ENCODE peak calls at places on chromosomes 1 and 21, in seven cellular contexts. H, M, T, U, V, W and O are unnamed samples.
A peak's percentile ranks its signal among the peaks of the same experiment; 100 is the strongest.

GRCh38 chr1:23661887-23662286 is 29.7 kb upstream of the RPL11 start:
- DNase-seq in H (no peak), M (no peak), T (no peak), U (no peak), V (no peak), W (peak; percentile 7), O (no peak)

GRCh38 chr1:208268541-208269337 is 24.6 kb upstream of the PLXNA2 start:
- DNase-seq in H (no peak), M (no peak), T (no peak), U (no peak), V (no peak), W (no peak), O (peak; percentile 82)

GRCh38 chr1:206556047-206556747 is 48.9 kb downstream of the RASSF5 start:
- DNase-seq in H (no peak), M (no peak), T (no peak), U (no peak), V (no peak), W (no peak), O (no peak)

GRCh38 chr21:35635261-35635660 is 425.1 kb downstream of the SETD4 start:
- DNase-seq in H (no peak), M (no peak), T (no peak), U (no peak), V (no peak), W (no peak), O (no peak)

GRCh38 chr1:33296082-33296458 is 24.8 kb downstream of the A3GALT2 start:
- DNase-seq in H (no peak), M (no peak), T (no peak), U (no peak), V (no peak), W (no peak), O (no peak)

GRCh38 chr1:28308750-28309149 is 20.1 kb upstream of the MED18 start:
- DNase-seq in H (no peak), M (no peak), T (no peak), U (no peak), V (no peak), W (no peak), O (no peak)

GRCh38 chr1:236854602-236854978 is 59.5 kb downstream of the MTR start:
- DNase-seq in H (no peak), M (no peak), T (no peak), U (no peak), V (no peak), W (no peak), O (no peak)

GRCh38 chr1:193406901-193407300 is 220.5 kb upstream of the B3GALT2 start:
- DNase-seq in H (no peak), M (no peak), T (no peak), U (no peak), V (no peak), W (peak; percentile 41), O (no peak)

GRCh38 chr1:223224465-223224864 is 81.4 kb upstream of the TLR5 start:
- DNase-seq in H (no peak), M (no peak), T (no peak), U (no peak), V (no peak), W (no peak), O (no peak)

GRCh38 chr1:10790155-10790707 is 6.2 kb downstream of the CASZ1 start:
- DNase-seq in H (no peak), M (no peak), T (no peak), U (no peak), V (no peak), W (no peak), O (peak; percentile 14)

GRCh38 chr1:44616991-44617702 is 57.1 kb downstream of the TMEM53 start:
- DNase-seq in H (no peak), M (peak; percentile 26), T (no peak), U (no peak), V (no peak), W (no peak), O (no peak)

GRCh38 chr1:15948600-15949452 is 27.1 kb downstream of the ZBTB17 start:
- DNase-seq in H (no peak), M (peak; percentile 60), T (no peak), U (peak; percentile 28), V (peak; percentile 73), W (no peak), O (no peak)

GRCh38 chr1:179155615-179156014 is 73.7 kb downstream of the TOR3A start:
- DNase-seq in H (no peak), M (no peak), T (no peak), U (no peak), V (no peak), W (no peak), O (no peak)

GRCh38 chr1:109567823-109568222 is 19.4 kb downstream of the GNAI3 start:
- DNase-seq in H (no peak), M (no peak), T (no peak), U (no peak), V (no peak), W (no peak), O (no peak)

GRCh38 chr21:42539342-42539741 is 25.7 kb downstream of the SLC37A1 start:
- DNase-seq in H (no peak), M (no peak), T (no peak), U (no peak), V (no peak), W (no peak), O (no peak)

GRCh38 chr1:41811978-41812852 is 106.5 kb downstream of the HIVEP3 start:
- DNase-seq in H (peak; percentile 4), M (peak; percentile 57), T (peak; percentile 34), U (peak; percentile 34), V (no peak), W (peak; percentile 38), O (peak; percentile 17)

GRCh38 chr1:222384536-222384935 is 163.4 kb downstream of the HHIPL2 start:
- DNase-seq in H (no peak), M (no peak), T (no peak), U (no peak), V (no peak), W (no peak), O (no peak)

GRCh38 chr1:112956503-112957132 is 622 bp upstream of the SLC16A1 start:
- DNase-seq in H (peak; percentile 70), M (no peak), T (no peak), U (peak; percentile 16), V (no peak), W (no peak), O (no peak)

GRCh38 chr1:17020502-17020901 is 8.8 kb upstream of the ATP13A2 start:
- DNase-seq in H (no peak), M (no peak), T (no peak), U (no peak), V (no peak), W (no peak), O (no peak)

GRCh38 chr1:23763040-23763577 is 15.1 kb upstream of the PITHD1 start:
- DNase-seq in H (no peak), M (no peak), T (no peak), U (no peak), V (no peak), W (no peak), O (no peak)

GRCh38 chr1:155078496-155079209 is at the start of gene EFNA3:
- DNase-seq in H (peak; percentile 53), M (peak; percentile 88), T (no peak), U (peak; percentile 59), V (no peak), W (peak; percentile 56), O (peak; percentile 69)

GRCh38 chr1:28248273-28249012 is 10.9 kb upstream of the SESN2 start:
- DNase-seq in H (peak; percentile 62), M (peak; percentile 89), T (peak; percentile 61), U (peak; percentile 81), V (peak; percentile 62), W (peak; percentile 46), O (peak; percentile 81)

GRCh38 chr1:115240321-115240720 is 97.7 kb downstream of the NGF start:
- DNase-seq in H (no peak), M (no peak), T (no peak), U (no peak), V (no peak), W (no peak), O (no peak)

GRCh38 chr1:207329469-207329868 is 8.0 kb downstream of the CD55 start:
- DNase-seq in H (no peak), M (no peak), T (no peak), U (no peak), V (no peak), W (no peak), O (no peak)

GRCh38 chr1:93448292-93448982 is 519 bp downstream of the FNBP1L start:
- DNase-seq in H (peak; percentile 21), M (peak; percentile 68), T (no peak), U (peak; percentile 11), V (no peak), W (peak; percentile 68), O (peak; percentile 84)

GRCh38 chr1:202122639-202123335 is at the start of gene GPR37L1:
- DNase-seq in H (peak; percentile 90), M (no peak), T (no peak), U (no peak), V (no peak), W (no peak), O (peak; percentile 83)

GRCh38 chr1:38555594-38555993 is 304.0 kb downstream of the RRAGC start:
- DNase-seq in H (no peak), M (no peak), T (no peak), U (no peak), V (no peak), W (no peak), O (no peak)

GRCh38 chr1:174800221-174800791 is 199.4 kb upstream of the CACYBP start:
- DNase-seq in H (peak; percentile 30), M (no peak), T (no peak), U (no peak), V (no peak), W (no peak), O (peak; percentile 84)

GRCh38 chr1:232722626-232723025 is 82.6 kb upstream of the MAP10 start:
- DNase-seq in H (no peak), M (no peak), T (no peak), U (no peak), V (no peak), W (no peak), O (no peak)

GRCh38 chr1:109821221-109821669 is 57.5 kb upstream of the EPS8L3 start:
- DNase-seq in H (no peak), M (peak; percentile 34), T (no peak), U (no peak), V (peak; percentile 86), W (no peak), O (no peak)